ENCODE peak calls at places on chromosome 5, in six cellular contexts. One of them, this sample, is unnamed.

GRCh38 chr5:172229904-172230303 is 35.9 kb downstream of the EFCAB9 start:
- DNase-seq in H1: no peak
- DNase-seq in HepG2: no peak
- DNase-seq in NT2/D1: no peak
- DNase-seq in K562: no peak
- DNase-seq in GM12878: peak; percentile 30
- DNase-seq in this sample: no peak

GRCh38 chr5:52582313-52582712 is 205.4 kb upstream of the ITGA1 start:
- DNase-seq in H1: no peak
- DNase-seq in NT2/D1: no peak
- DNase-seq in HepG2: no peak
- DNase-seq in K562: no peak
- DNase-seq in GM12878: no peak
- DNase-seq in this sample: no peak

GRCh38 chr5:160833806-160834205 is 18.2 kb downstream of the ATP10B start:
- DNase-seq in H1: no peak
- DNase-seq in HepG2: no peak
- DNase-seq in K562: no peak
- DNase-seq in NT2/D1: no peak
- DNase-seq in GM12878: no peak
- DNase-seq in this sample: no peak

GRCh38 chr5:33011803-33012202 is 300.7 kb downstream of the NPR3 start:
- DNase-seq in HepG2: no peak
- DNase-seq in GM12878: no peak
- DNase-seq in K562: no peak
- DNase-seq in NT2/D1: no peak
- DNase-seq in H1: no peak
- DNase-seq in this sample: no peak

GRCh38 chr5:6431214-6432195 is 17.2 kb upstream of the UBE2QL1 start:
- DNase-seq in K562: no peak
- DNase-seq in GM12878: no peak
- DNase-seq in HepG2: no peak
- DNase-seq in NT2/D1: no peak
- DNase-seq in H1: no peak
- DNase-seq in this sample: no peak

GRCh38 chr5:41843456-41844112 is 26.6 kb downstream of the OXCT1 start:
- DNase-seq in H1: no peak
- DNase-seq in NT2/D1: peak; percentile 39
- DNase-seq in K562: peak; percentile 71
- DNase-seq in GM12878: no peak
- DNase-seq in HepG2: peak; percentile 36
- DNase-seq in this sample: peak; percentile 37

GRCh38 chr5:1028481-1029269 is 20.1 kb downstream of the NKD2 start:
- DNase-seq in K562: no peak
- DNase-seq in GM12878: no peak
- DNase-seq in H1: no peak
- DNase-seq in NT2/D1: no peak
- DNase-seq in HepG2: no peak
- DNase-seq in this sample: no peak

GRCh38 chr5:6567068-6567467 is 65.8 kb downstream of the NSUN2 start:
- DNase-seq in NT2/D1: no peak
- DNase-seq in K562: no peak
- DNase-seq in H1: no peak
- DNase-seq in HepG2: no peak
- DNase-seq in GM12878: no peak
- DNase-seq in this sample: no peak

GRCh38 chr5:175243441-175243840 is 200.5 kb downstream of the DRD1 start:
- DNase-seq in K562: no peak
- DNase-seq in H1: peak; percentile 52
- DNase-seq in NT2/D1: no peak
- DNase-seq in GM12878: no peak
- DNase-seq in HepG2: no peak
- DNase-seq in this sample: no peak

GRCh38 chr5:175247146-175247545 is 196.8 kb downstream of the DRD1 start:
- DNase-seq in H1: no peak
- DNase-seq in GM12878: no peak
- DNase-seq in HepG2: no peak
- DNase-seq in NT2/D1: no peak
- DNase-seq in K562: no peak
- DNase-seq in this sample: no peak

GRCh38 chr5:175248416-175248905 is 195.5 kb downstream of the DRD1 start:
- DNase-seq in NT2/D1: no peak
- DNase-seq in GM12878: no peak
- DNase-seq in HepG2: no peak
- DNase-seq in K562: no peak
- DNase-seq in H1: no peak
- DNase-seq in this sample: no peak

GRCh38 chr5:175250426-175250825 is 193.6 kb downstream of the DRD1 start:
- DNase-seq in GM12878: no peak
- DNase-seq in NT2/D1: no peak
- DNase-seq in K562: no peak
- DNase-seq in HepG2: no peak
- DNase-seq in H1: no peak
- DNase-seq in this sample: no peak

GRCh38 chr5:175246242-175246891 is 197.6 kb downstream of the DRD1 start:
- DNase-seq in K562: peak; percentile 3
- DNase-seq in NT2/D1: no peak
- DNase-seq in H1: no peak
- DNase-seq in HepG2: no peak
- DNase-seq in GM12878: no peak
- DNase-seq in this sample: peak; percentile 84
- H3K4me1 ChIP-seq in K562: no peaks in the 10 kb centered on the region
- H3K4me1 ChIP-seq in NT2/D1: no peaks in the 10 kb centered on the region
- H3K4me1 ChIP-seq in H1: no peaks in the 10 kb centered on the region
- H3K4me1 ChIP-seq in HepG2: no peaks in the 10 kb centered on the region
- H3K4me1 ChIP-seq in GM12878: no peaks in the 10 kb centered on the region
- H3K4me1 ChIP-seq in this sample: peaks cover 22% of the 10 kb centered on the region

DNA sequence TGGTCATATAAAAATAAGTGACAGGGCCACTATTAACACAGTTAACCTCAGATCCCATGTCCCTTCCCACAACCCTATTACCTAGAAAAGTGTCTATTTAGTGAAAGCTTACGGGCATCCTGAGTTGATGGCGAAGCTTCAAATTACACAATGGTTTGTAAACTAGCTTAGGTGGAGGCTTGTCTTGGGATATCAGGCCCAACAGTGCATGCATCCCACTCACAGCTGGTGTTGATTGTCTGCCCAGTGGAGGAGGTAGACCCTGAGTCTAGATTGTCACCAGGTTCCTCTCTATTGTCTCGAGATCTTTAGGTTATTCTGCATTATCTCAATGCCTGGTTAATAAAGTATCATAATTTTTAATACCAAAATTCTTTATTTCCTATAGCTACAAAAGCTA is 30.4 kb downstream of the PRELID2 start:
- DNase-seq in HepG2: no peak
- DNase-seq in K562: no peak
- DNase-seq in H1: no peak
- DNase-seq in NT2/D1: no peak
- DNase-seq in GM12878: no peak
- DNase-seq in this sample: no peak
- TF ChIP-seq ZNF274 in HepG2: no peak
- TF ChIP-seq ZNF274 in K562: no peak
- TF ChIP-seq ZNF274 in H1: no peak
- TF ChIP-seq ZNF274 in NT2/D1: no peak
- TF ChIP-seq ZNF274 in GM12878: no peak
- TF ChIP-seq ZNF274 in this sample: no peak

GRCh38 chr5:67028981-67029380 is 167.6 kb downstream of the CD180 start:
- DNase-seq in HepG2: no peak
- DNase-seq in NT2/D1: no peak
- DNase-seq in K562: no peak
- DNase-seq in H1: no peak
- DNase-seq in GM12878: no peak
- DNase-seq in this sample: no peak

GRCh38 chr5:67028371-67028770 is 168.2 kb downstream of the CD180 start:
- DNase-seq in HepG2: no peak
- DNase-seq in H1: no peak
- DNase-seq in K562: no peak
- DNase-seq in NT2/D1: no peak
- DNase-seq in GM12878: no peak
- DNase-seq in this sample: no peak

GRCh38 chr5:67025437-67025836 is 171.2 kb downstream of the CD180 start:
- DNase-seq in K562: no peak
- DNase-seq in HepG2: no peak
- DNase-seq in NT2/D1: no peak
- DNase-seq in GM12878: no peak
- DNase-seq in H1: no peak
- DNase-seq in this sample: no peak

GRCh38 chr5:67029481-67029880 is 167.1 kb downstream of the CD180 start:
- DNase-seq in NT2/D1: no peak
- DNase-seq in H1: no peak
- DNase-seq in HepG2: no peak
- DNase-seq in K562: no peak
- DNase-seq in GM12878: no peak
- DNase-seq in this sample: no peak

DNA sequence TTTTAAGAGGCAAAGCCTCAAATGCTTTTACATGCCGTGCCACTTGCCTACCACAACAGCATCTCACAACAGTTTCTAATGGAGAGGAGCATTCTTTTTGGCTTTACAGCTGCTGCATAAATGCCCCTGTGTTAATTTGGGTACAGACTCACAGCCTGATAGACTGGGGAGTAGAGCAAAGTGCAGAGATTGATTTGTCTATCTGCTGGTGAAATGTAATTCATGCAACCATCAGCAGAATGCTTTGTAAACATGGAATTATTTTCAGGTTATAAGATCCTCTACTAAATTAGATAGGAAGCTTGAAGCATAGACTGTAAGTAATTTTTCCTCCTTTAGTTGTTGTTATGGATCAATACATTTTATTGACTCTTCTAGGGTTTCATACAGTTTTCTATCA is 170.3 kb downstream of the CD180 start:
- DNase-seq in NT2/D1: no peak
- DNase-seq in K562: no peak
- DNase-seq in GM12878: no peak
- DNase-seq in HepG2: no peak
- DNase-seq in H1: no peak
- DNase-seq in this sample: no peak
- H3K4me1 ChIP-seq in NT2/D1: no peaks in the 10 kb centered on the region
- H3K4me1 ChIP-seq in K562: peaks cover 9% of the 10 kb centered on the region
- H3K4me1 ChIP-seq in GM12878: no peaks in the 10 kb centered on the region
- H3K4me1 ChIP-seq in HepG2: peaks cover 9% of the 10 kb centered on the region
- H3K4me1 ChIP-seq in H1: no peaks in the 10 kb centered on the region
- H3K4me1 ChIP-seq in this sample: no peaks in the 10 kb centered on the region

DNA sequence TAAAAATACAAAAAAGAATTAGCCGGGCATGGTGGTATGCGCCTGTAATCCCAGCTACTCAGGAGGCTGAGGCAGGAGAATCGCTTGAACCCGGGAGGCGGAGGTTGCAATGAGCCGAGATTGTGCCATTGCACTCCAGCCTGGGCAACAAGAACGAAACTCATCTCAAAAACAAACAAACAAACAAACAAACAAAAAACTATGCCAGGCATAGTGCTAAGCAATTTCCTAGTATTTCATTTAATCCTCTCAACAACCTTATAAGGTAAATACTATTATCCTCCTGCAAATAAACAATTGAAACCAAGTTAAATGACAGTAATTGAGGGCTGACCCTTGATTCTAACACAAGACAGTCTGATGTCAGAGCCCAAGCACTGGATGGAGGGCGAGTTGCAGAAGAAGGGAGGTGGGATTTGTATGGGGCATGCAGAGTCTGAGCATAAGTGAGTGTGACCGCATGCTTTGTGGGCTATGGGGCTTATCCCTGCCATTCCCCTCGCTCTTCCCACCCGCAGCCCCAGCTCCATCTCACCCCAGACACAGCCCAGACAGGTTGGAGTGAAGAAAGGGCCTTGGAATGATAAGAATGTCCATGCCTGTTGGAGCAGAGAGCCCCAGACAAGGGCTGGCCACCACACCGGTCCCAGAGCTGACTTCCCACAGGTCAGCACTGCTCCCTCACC is 24.3 kb upstream of the RPS14 start:
- DNase-seq in GM12878: no peak
- DNase-seq in HepG2: peak; percentile 45
- DNase-seq in NT2/D1: peak; percentile 65
- DNase-seq in H1: no peak
- DNase-seq in K562: no peak
- DNase-seq in this sample: no peak
- TF ChIP-seq ZNF274 in GM12878: no peak
- TF ChIP-seq ZNF274 in HepG2: no peak
- TF ChIP-seq ZNF274 in NT2/D1: no peak
- TF ChIP-seq ZNF274 in H1: no peak
- TF ChIP-seq ZNF274 in K562: no peak
- TF ChIP-seq ZNF274 in this sample: no peak

GRCh38 chr5:151673421-151673820 is 13.3 kb downstream of the SPARC start:
- DNase-seq in NT2/D1: no peak
- DNase-seq in HepG2: no peak
- DNase-seq in H1: no peak
- DNase-seq in K562: no peak
- DNase-seq in GM12878: no peak
- DNase-seq in this sample: no peak
- H3K4me1 ChIP-seq in NT2/D1: peaks cover 3% of the 10 kb centered on the region
- H3K4me1 ChIP-seq in HepG2: peaks cover 27% of the 10 kb centered on the region
- H3K4me1 ChIP-seq in H1: peaks cover 18% of the 10 kb centered on the region
- H3K4me1 ChIP-seq in K562: no peaks in the 10 kb centered on the region
- H3K4me1 ChIP-seq in GM12878: peaks cover 27% of the 10 kb centered on the region
- H3K4me1 ChIP-seq in this sample: peaks cover 2% of the 10 kb centered on the region

GRCh38 chr5:50710838-50711237 is 44.4 kb downstream of the PARP8 start:
- DNase-seq in HepG2: no peak
- DNase-seq in NT2/D1: no peak
- DNase-seq in GM12878: no peak
- DNase-seq in H1: no peak
- DNase-seq in K562: no peak
- DNase-seq in this sample: no peak

GRCh38 chr5:50715001-50715400 is 48.6 kb downstream of the PARP8 start:
- DNase-seq in NT2/D1: no peak
- DNase-seq in GM12878: no peak
- DNase-seq in HepG2: no peak
- DNase-seq in H1: no peak
- DNase-seq in K562: no peak
- DNase-seq in this sample: no peak

GRCh38 chr5:50712479-50712878 is 46.0 kb downstream of the PARP8 start:
- DNase-seq in GM12878: no peak
- DNase-seq in HepG2: no peak
- DNase-seq in H1: no peak
- DNase-seq in NT2/D1: no peak
- DNase-seq in K562: no peak
- DNase-seq in this sample: no peak

GRCh38 chr5:50709471-50709870 is 43.0 kb downstream of the PARP8 start:
- DNase-seq in H1: no peak
- DNase-seq in NT2/D1: no peak
- DNase-seq in GM12878: no peak
- DNase-seq in K562: no peak
- DNase-seq in HepG2: no peak
- DNase-seq in this sample: no peak

DNA sequence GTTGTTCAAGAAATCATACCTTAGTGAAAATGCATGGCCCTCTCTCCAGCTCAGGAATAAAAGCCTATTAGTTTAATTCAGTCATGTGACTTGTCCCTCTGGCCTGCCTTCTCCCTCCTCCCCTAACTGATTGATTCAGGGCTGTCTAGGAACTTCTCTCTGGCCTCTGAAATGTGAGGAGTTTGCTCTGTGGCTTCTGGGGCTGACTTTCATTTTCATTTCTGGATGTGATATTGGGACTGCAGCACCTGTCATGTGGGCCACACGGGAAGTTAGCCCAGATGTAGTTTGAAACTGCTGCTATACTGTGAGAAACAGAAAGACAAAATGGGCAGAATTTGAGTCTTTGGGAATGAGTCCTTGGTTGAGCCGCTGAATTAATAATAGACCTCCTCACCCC is 44.8 kb downstream of the PARP8 start:
- DNase-seq in K562: no peak
- DNase-seq in GM12878: peak; percentile 87
- DNase-seq in NT2/D1: no peak
- DNase-seq in H1: no peak
- DNase-seq in HepG2: no peak
- DNase-seq in this sample: no peak
- TF ChIP-seq ZNF274 in K562: no peak
- TF ChIP-seq ZNF274 in GM12878: no peak
- TF ChIP-seq ZNF274 in NT2/D1: no peak
- TF ChIP-seq ZNF274 in H1: no peak
- TF ChIP-seq ZNF274 in HepG2: no peak
- TF ChIP-seq ZNF274 in this sample: no peak